ENCODE peak calls at places on chromosomes 3 and 15, in five cellular contexts. Y is stimulated activated CD8-positive, alpha-beta memory T cell treated with anti-CD3 and anti-CD28 coated beads, Interleukin-4, amount 100 ng/mL, for 4 hours; I is NCI-H1694; X is GM04504; W is activated naive CD8-positive, alpha-beta T cell treated with anti-CD3 and anti-CD28 coated beads, Interleukin-2, amount 50 U/mL, for 24 hours. P is an unnamed sample.

GRCh38 chr15:31328999-31329639 is 2.5 kb downstream of the KLF13 start:
- DNase-seq in X (no peak), Y (no peak), W (peak), I (no peak), P (no peak)

GRCh38 chr15:100349696-100350433 is 8.1 kb upstream of the ADAMTS17 start:
- DNase-seq in Y (peak), X (no peak), W (peak), I (peak), P (peak)

GRCh38 chr15:71203573-71204444 is 88.5 kb downstream of the THSD4 start:
- DNase-seq in W (no peak), X (no peak), Y (no peak), I (no peak), P (no peak)

GRCh38 chr15:58988011-58988785 is 735 bp downstream of the RNF111 start:
- DNase-seq in Y (peak), W (peak), X (no peak), I (no peak), P (no peak)

GRCh38 chr3:31079691-31080090 is 185.2 kb upstream of the GADL1 start:
- DNase-seq in I (no peak), X (no peak), Y (no peak), W (no peak), P (no peak)

GRCh38 chr3:124772081-124772831 is 42.0 kb downstream of the UMPS start:
- DNase-seq in Y (no peak), X (peak), I (peak), W (no peak), P (no peak)

GRCh38 chr3:112001516-112001915 is 2.8 kb downstream of the TAGLN3 start:
- DNase-seq in W (no peak), I (no peak), X (no peak), Y (no peak), P (no peak)

GRCh38 chr15:73753250-73754130 is at the start of gene INSYN1:
- DNase-seq in I (no peak), Y (no peak), X (no peak), W (no peak), P (no peak)

GRCh38 chr3:74137790-74138189 is 476.7 kb downstream of the CNTN3 start:
- DNase-seq in I (no peak), W (no peak), X (no peak), Y (no peak), P (no peak)

GRCh38 chr15:23504003-23504402 is 57.0 kb upstream of the GOLGA6L2 start:
- DNase-seq in W (no peak), I (no peak), Y (no peak), X (no peak), P (no peak)

GRCh38 chr15:28113426-28114113 is 14.5 kb upstream of the OCA2 start:
- DNase-seq in X (no peak), I (no peak), Y (no peak), W (no peak), P (no peak)

GRCh38 chr15:39774688-39775267 is 7.9 kb downstream of the FSIP1 start:
- DNase-seq in Y (no peak), X (no peak), I (no peak), W (peak), P (no peak)

GRCh38 chr3:67075295-67075694 is 77.2 kb downstream of the KBTBD8 start:
- DNase-seq in I (no peak), X (no peak), W (no peak), Y (no peak), P (no peak)

GRCh38 chr3:123661973-123662372 is 77.1 kb upstream of the HACD2 start:
- DNase-seq in W (no peak), Y (no peak), I (no peak), X (no peak), P (no peak)

GRCh38 chr3:51836606-51837005 is 24.8 kb upstream of the IQCF2 start:
- DNase-seq in W (no peak), I (no peak), X (no peak), Y (no peak), P (no peak)

GRCh38 chr3:46659285-46659684 is 34.2 kb downstream of the ALS2CL start:
- DNase-seq in I (no peak), Y (no peak), X (no peak), W (no peak), P (no peak)

GRCh38 chr15:101689901-101690300 is 34.4 kb downstream of the TARS3 start:
- DNase-seq in Y (no peak), X (no peak), I (no peak), W (peak), P (no peak)

P was measured in BJ.